ENCODE peak calls at places on chromosome 12, in nine cellular contexts. One of them, this sample, is unnamed.

GRCh38 chr12:3199551-3200031 is 122.4 kb downstream of the TSPAN9 start:
- DNase-seq in mesendoderm: peak
- DNase-seq in A549: peak
- DNase-seq in HCT116: no peak
- DNase-seq in fibroblast of lung: peak
- DNase-seq in MM.1S: no peak
- DNase-seq in OCI-LY7: no peak
- DNase-seq in PC-3: peak
- DNase-seq in hepatocyte: peak
- DNase-seq in this sample: peak

GRCh38 chr12:3135522-3136461 is 58.6 kb downstream of the TSPAN9 start:
- DNase-seq in mesendoderm: peak
- DNase-seq in HCT116: peak
- DNase-seq in PC-3: peak
- DNase-seq in fibroblast of lung: peak
- DNase-seq in hepatocyte: peak
- DNase-seq in A549: peak
- DNase-seq in OCI-LY7: peak
- DNase-seq in MM.1S: peak
- DNase-seq in this sample: peak

GRCh38 chr12:47905313-47905730 is 528 bp upstream of the VDR start:
- DNase-seq in A549: no peak
- DNase-seq in HCT116: no peak
- DNase-seq in hepatocyte: peak
- DNase-seq in PC-3: peak
- DNase-seq in mesendoderm: no peak
- DNase-seq in fibroblast of lung: peak
- DNase-seq in MM.1S: no peak
- DNase-seq in OCI-LY7: no peak
- DNase-seq in this sample: peak

GRCh38 chr12:116346222-116346621 is 68.7 kb upstream of the MED13L start:
- DNase-seq in OCI-LY7: no peak
- DNase-seq in HCT116: no peak
- DNase-seq in MM.1S: no peak
- DNase-seq in PC-3: no peak
- DNase-seq in A549: no peak
- DNase-seq in mesendoderm: peak
- DNase-seq in fibroblast of lung: peak
- DNase-seq in hepatocyte: no peak
- DNase-seq in this sample: no peak

GRCh38 chr12:52605542-52605941 is 4.3 kb upstream of the KRT72 start:
- DNase-seq in fibroblast of lung: no peak
- DNase-seq in A549: no peak
- DNase-seq in hepatocyte: no peak
- DNase-seq in HCT116: no peak
- DNase-seq in OCI-LY7: no peak
- DNase-seq in PC-3: no peak
- DNase-seq in MM.1S: no peak
- DNase-seq in mesendoderm: no peak
- DNase-seq in this sample: no peak

GRCh38 chr12:57012600-57013465 is 3.5 kb downstream of the TAC3 start:
- DNase-seq in A549: no peak
- DNase-seq in OCI-LY7: no peak
- DNase-seq in MM.1S: no peak
- DNase-seq in mesendoderm: peak
- DNase-seq in hepatocyte: no peak
- DNase-seq in fibroblast of lung: no peak
- DNase-seq in HCT116: no peak
- DNase-seq in PC-3: no peak
- DNase-seq in this sample: no peak

GRCh38 chr12:115700896-115701465 is 576.5 kb downstream of the MED13L start:
- DNase-seq in HCT116: no peak
- DNase-seq in mesendoderm: no peak
- DNase-seq in A549: no peak
- DNase-seq in fibroblast of lung: peak
- DNase-seq in OCI-LY7: no peak
- DNase-seq in PC-3: no peak
- DNase-seq in MM.1S: no peak
- DNase-seq in hepatocyte: no peak
- DNase-seq in this sample: no peak

GRCh38 chr12:110545812-110546211 is 37.3 kb downstream of the PPTC7 start:
- DNase-seq in PC-3: no peak
- DNase-seq in HCT116: no peak
- DNase-seq in A549: no peak
- DNase-seq in mesendoderm: no peak
- DNase-seq in OCI-LY7: no peak
- DNase-seq in fibroblast of lung: peak
- DNase-seq in MM.1S: no peak
- DNase-seq in hepatocyte: no peak
- DNase-seq in this sample: peak

GRCh38 chr12:67367843-67368242 is 98.7 kb downstream of the CAND1 start:
- DNase-seq in hepatocyte: no peak
- DNase-seq in mesendoderm: no peak
- DNase-seq in MM.1S: no peak
- DNase-seq in fibroblast of lung: peak
- DNase-seq in PC-3: no peak
- DNase-seq in HCT116: no peak
- DNase-seq in OCI-LY7: no peak
- DNase-seq in A549: no peak
- DNase-seq in this sample: peak

GRCh38 chr12:31000751-31001150 is 72.9 kb upstream of the DDX11 start:
- DNase-seq in MM.1S: no peak
- DNase-seq in A549: no peak
- DNase-seq in PC-3: peak
- DNase-seq in hepatocyte: no peak
- DNase-seq in OCI-LY7: no peak
- DNase-seq in HCT116: no peak
- DNase-seq in mesendoderm: no peak
- DNase-seq in fibroblast of lung: peak
- DNase-seq in this sample: peak

GRCh38 chr12:87127272-87127671 is 871.1 kb upstream of the MGAT4C start:
- DNase-seq in mesendoderm: no peak
- DNase-seq in PC-3: peak
- DNase-seq in OCI-LY7: no peak
- DNase-seq in fibroblast of lung: peak
- DNase-seq in HCT116: no peak
- DNase-seq in MM.1S: no peak
- DNase-seq in A549: no peak
- DNase-seq in hepatocyte: no peak
- DNase-seq in this sample: peak

GRCh38 chr12:27620121-27620520 is 76.1 kb upstream of the REP15 start:
- DNase-seq in A549: no peak
- DNase-seq in fibroblast of lung: no peak
- DNase-seq in OCI-LY7: no peak
- DNase-seq in mesendoderm: no peak
- DNase-seq in PC-3: no peak
- DNase-seq in hepatocyte: no peak
- DNase-seq in MM.1S: no peak
- DNase-seq in HCT116: no peak
- DNase-seq in this sample: no peak

GRCh38 chr12:132348176-132348575 is 18.8 kb upstream of the GALNT9 start:
- DNase-seq in MM.1S: no peak
- DNase-seq in HCT116: no peak
- DNase-seq in A549: no peak
- DNase-seq in mesendoderm: no peak
- DNase-seq in PC-3: no peak
- DNase-seq in fibroblast of lung: no peak
- DNase-seq in OCI-LY7: no peak
- DNase-seq in hepatocyte: no peak
- DNase-seq in this sample: no peak

GRCh38 chr12:6766651-6767300 is 613 bp downstream of the PTMS start:
- DNase-seq in fibroblast of lung: peak
- DNase-seq in MM.1S: peak
- DNase-seq in PC-3: peak
- DNase-seq in hepatocyte: peak
- DNase-seq in A549: peak
- DNase-seq in HCT116: no peak
- DNase-seq in OCI-LY7: peak
- DNase-seq in mesendoderm: peak
- DNase-seq in this sample: peak

GRCh38 chr12:15788266-15789214 is 648 bp downstream of the EPS8 start:
- DNase-seq in fibroblast of lung: peak
- DNase-seq in A549: peak
- DNase-seq in MM.1S: peak
- DNase-seq in OCI-LY7: no peak
- DNase-seq in hepatocyte: peak
- DNase-seq in mesendoderm: peak
- DNase-seq in PC-3: peak
- DNase-seq in HCT116: peak
- DNase-seq in this sample: peak

GRCh38 chr12:63036974-63037335 is 102.0 kb upstream of the PPM1H start:
- DNase-seq in MM.1S: no peak
- DNase-seq in fibroblast of lung: no peak
- DNase-seq in mesendoderm: no peak
- DNase-seq in A549: no peak
- DNase-seq in PC-3: no peak
- DNase-seq in HCT116: no peak
- DNase-seq in OCI-LY7: no peak
- DNase-seq in hepatocyte: no peak
- DNase-seq in this sample: no peak

DNA sequence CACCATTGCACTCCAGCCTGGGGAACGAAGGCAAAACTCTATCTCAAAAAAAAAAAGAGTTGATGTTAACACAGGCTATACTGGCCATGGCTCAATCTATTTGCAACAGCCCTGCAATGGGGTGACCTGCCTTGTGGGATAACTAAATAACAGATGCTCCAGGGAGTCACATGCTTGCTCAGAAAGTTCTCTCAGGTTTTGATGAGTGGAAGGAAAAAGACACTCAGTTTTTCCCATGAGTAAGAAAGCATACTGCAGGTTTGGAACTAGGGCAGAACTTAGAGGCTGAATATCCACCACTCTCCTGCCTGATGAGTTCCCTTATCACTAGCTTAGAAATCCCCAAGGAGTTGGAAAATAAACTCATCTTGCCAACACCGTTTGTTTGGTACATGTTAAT is 16.9 kb downstream of the WSB2 start:
- DNase-seq in mesendoderm: no peak
- DNase-seq in OCI-LY7: no peak
- DNase-seq in HCT116: no peak
- DNase-seq in hepatocyte: no peak
- DNase-seq in A549: no peak
- DNase-seq in MM.1S: no peak
- DNase-seq in fibroblast of lung: no peak
- DNase-seq in PC-3: no peak
- DNase-seq in this sample: no peak
- H3K4me2 ChIP-seq in mesendoderm: no peak
- H3K4me2 ChIP-seq in OCI-LY7: no peak
- H3K4me2 ChIP-seq in HCT116: no peak
- H3K4me2 ChIP-seq in hepatocyte: no peak
- H3K4me2 ChIP-seq in A549: no peak
- H3K4me2 ChIP-seq in MM.1S: no peak
- H3K4me2 ChIP-seq in fibroblast of lung: no peak
- H3K4me2 ChIP-seq in PC-3: no peak
- H3K4me2 ChIP-seq in this sample: no peak

DNA sequence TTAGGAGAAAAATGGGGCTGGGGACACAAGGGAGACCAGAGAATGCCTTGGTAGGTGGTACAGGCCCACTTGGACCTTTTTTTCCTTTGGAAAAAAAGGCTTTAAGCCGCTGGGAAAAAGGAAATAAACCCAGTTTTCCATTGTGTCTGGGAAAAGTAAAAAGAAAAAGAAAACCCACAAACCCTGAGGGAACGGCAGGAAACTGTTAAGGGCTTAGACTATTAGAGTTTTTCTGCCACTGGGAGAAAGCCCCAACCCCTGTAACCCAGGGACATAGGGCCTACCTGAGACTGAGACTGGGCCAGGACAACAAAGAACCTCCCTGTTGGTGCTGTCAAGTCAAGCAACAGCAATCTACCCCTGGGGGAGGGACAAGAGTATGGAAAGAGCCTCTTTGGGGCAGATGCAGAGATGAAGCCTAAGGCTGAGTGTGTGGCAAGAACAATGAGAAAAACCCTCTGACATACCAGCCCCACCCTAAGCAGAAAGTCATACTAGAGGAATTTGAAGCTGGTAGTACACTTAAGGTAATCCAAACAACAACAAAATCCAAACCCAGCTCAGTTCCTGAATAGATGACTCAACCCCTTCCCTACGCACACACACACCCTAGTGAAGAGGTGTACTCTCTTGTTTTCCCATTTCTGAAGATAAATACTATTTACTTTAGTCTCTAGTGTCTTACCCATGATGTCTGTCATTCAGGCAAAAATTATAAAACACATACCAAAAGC is 22.8 kb downstream of the ATF1 start:
- DNase-seq in HCT116: peak
- DNase-seq in A549: peak
- DNase-seq in hepatocyte: peak
- DNase-seq in PC-3: peak
- DNase-seq in fibroblast of lung: peak
- DNase-seq in mesendoderm: peak
- DNase-seq in OCI-LY7: no peak
- DNase-seq in MM.1S: no peak
- DNase-seq in this sample: peak
- H3K27ac ChIP-seq in HCT116: peak
- H3K27ac ChIP-seq in A549: peak
- H3K27ac ChIP-seq in hepatocyte: peak
- H3K27ac ChIP-seq in PC-3: peak
- H3K27ac ChIP-seq in fibroblast of lung: peak
- H3K27ac ChIP-seq in mesendoderm: no peak
- H3K27ac ChIP-seq in OCI-LY7: no peak
- H3K27ac ChIP-seq in MM.1S: no peak
- H3K27ac ChIP-seq in this sample: peak

GRCh38 chr12:92289611-92290010 is 144.0 kb upstream of the BTG1 start:
- DNase-seq in OCI-LY7: no peak
- DNase-seq in PC-3: no peak
- DNase-seq in hepatocyte: no peak
- DNase-seq in MM.1S: no peak
- DNase-seq in fibroblast of lung: no peak
- DNase-seq in A549: no peak
- DNase-seq in mesendoderm: no peak
- DNase-seq in HCT116: no peak
- DNase-seq in this sample: no peak
- H3K4me3 ChIP-seq in OCI-LY7: no peak
- H3K4me3 ChIP-seq in PC-3: no peak
- H3K4me3 ChIP-seq in hepatocyte: no peak
- H3K4me3 ChIP-seq in MM.1S: no peak
- H3K4me3 ChIP-seq in fibroblast of lung: no peak
- H3K4me3 ChIP-seq in A549: no peak
- H3K4me3 ChIP-seq in mesendoderm: no peak
- H3K4me3 ChIP-seq in HCT116: no peak
- H3K4me3 ChIP-seq in this sample: peak

DNA sequence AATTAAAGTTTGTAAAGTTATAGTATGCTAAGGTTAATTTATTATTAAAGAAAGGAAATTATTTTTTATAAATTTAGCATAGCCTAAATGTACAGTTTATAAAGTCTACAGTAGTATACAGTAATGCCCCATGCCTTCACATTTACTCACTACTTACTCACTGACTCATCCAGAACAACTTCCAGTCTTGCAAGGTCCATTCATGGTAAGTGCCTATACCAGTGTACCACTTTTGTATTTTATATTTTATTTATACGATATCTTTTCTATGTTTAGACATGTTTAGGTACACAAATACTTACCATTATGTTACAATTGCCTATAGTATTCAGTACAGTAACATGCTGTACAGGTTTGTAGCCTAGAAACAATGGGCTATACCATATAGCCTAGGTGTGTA is 95.1 kb upstream of the GRIN2B start:
- DNase-seq in mesendoderm: no peak
- DNase-seq in fibroblast of lung: no peak
- DNase-seq in A549: no peak
- DNase-seq in OCI-LY7: no peak
- DNase-seq in hepatocyte: no peak
- DNase-seq in HCT116: no peak
- DNase-seq in PC-3: peak
- DNase-seq in MM.1S: no peak
- DNase-seq in this sample: no peak
- H3K4me2 ChIP-seq in mesendoderm: no peak
- H3K4me2 ChIP-seq in fibroblast of lung: no peak
- H3K4me2 ChIP-seq in A549: no peak
- H3K4me2 ChIP-seq in OCI-LY7: no peak
- H3K4me2 ChIP-seq in hepatocyte: no peak
- H3K4me2 ChIP-seq in HCT116: no peak
- H3K4me2 ChIP-seq in PC-3: no peak
- H3K4me2 ChIP-seq in MM.1S: no peak
- H3K4me2 ChIP-seq in this sample: no peak

This sample was measured in GM23248.